ENCODE peak calls at places on chromosome 1, in ten cellular contexts. One of them, this sample, is unnamed.

GRCh38 chr1:172680733-172681275 is 21.9 kb downstream of the FASLG start:
- DNase-seq in coronary artery: no peak
- DNase-seq in upper lobe of right lung: no peak
- DNase-seq in CD4-positive, alpha-beta T cell: no peak
- DNase-seq in GM13976: no peak
- DNase-seq in epithelial cell of esophagus: no peak
- DNase-seq in CD8-positive, alpha-beta T cell: no peak
- DNase-seq in progenitor cell of endocrine pancreas: no peak
- DNase-seq in tibial nerve: no peak
- DNase-seq in WTC11: no peak
- DNase-seq in this sample: no peak

GRCh38 chr1:966603-967295 is 467 bp downstream of the PLEKHN1 start:
- DNase-seq in tibial nerve: peak; percentile 41
- DNase-seq in progenitor cell of endocrine pancreas: no peak
- DNase-seq in GM13976: peak; percentile 91
- DNase-seq in CD8-positive, alpha-beta T cell: peak; percentile 87
- DNase-seq in upper lobe of right lung: peak; percentile 89
- DNase-seq in epithelial cell of esophagus: peak; percentile 91
- DNase-seq in coronary artery: no peak
- DNase-seq in WTC11: peak; percentile 69
- DNase-seq in CD4-positive, alpha-beta T cell: peak; percentile 79
- DNase-seq in this sample: peak; percentile 63

GRCh38 chr1:20284625-20285024 is 6.0 kb upstream of the VWA5B1 start:
- DNase-seq in CD8-positive, alpha-beta T cell: no peak
- DNase-seq in tibial nerve: no peak
- DNase-seq in CD4-positive, alpha-beta T cell: no peak
- DNase-seq in epithelial cell of esophagus: no peak
- DNase-seq in WTC11: no peak
- DNase-seq in coronary artery: no peak
- DNase-seq in upper lobe of right lung: no peak
- DNase-seq in GM13976: no peak
- DNase-seq in progenitor cell of endocrine pancreas: no peak
- DNase-seq in this sample: no peak

GRCh38 chr1:20735581-20736111 is 3.1 kb upstream of the SH2D5 start:
- DNase-seq in coronary artery: no peak
- DNase-seq in CD4-positive, alpha-beta T cell: no peak
- DNase-seq in GM13976: no peak
- DNase-seq in progenitor cell of endocrine pancreas: no peak
- DNase-seq in WTC11: no peak
- DNase-seq in tibial nerve: no peak
- DNase-seq in upper lobe of right lung: no peak
- DNase-seq in CD8-positive, alpha-beta T cell: no peak
- DNase-seq in epithelial cell of esophagus: peak; percentile 99
- DNase-seq in this sample: no peak

GRCh38 chr1:24692351-24692980 is 49.4 kb downstream of the SRRM1 start:
- DNase-seq in coronary artery: no peak
- DNase-seq in GM13976: no peak
- DNase-seq in CD8-positive, alpha-beta T cell: no peak
- DNase-seq in tibial nerve: no peak
- DNase-seq in progenitor cell of endocrine pancreas: no peak
- DNase-seq in upper lobe of right lung: no peak
- DNase-seq in WTC11: no peak
- DNase-seq in CD4-positive, alpha-beta T cell: no peak
- DNase-seq in epithelial cell of esophagus: no peak
- DNase-seq in this sample: no peak

GRCh38 chr1:47705517-47706130 is 267.8 kb downstream of the FOXD2 start:
- DNase-seq in upper lobe of right lung: no peak
- DNase-seq in epithelial cell of esophagus: no peak
- DNase-seq in tibial nerve: peak; percentile 47
- DNase-seq in CD8-positive, alpha-beta T cell: no peak
- DNase-seq in coronary artery: no peak
- DNase-seq in WTC11: no peak
- DNase-seq in GM13976: no peak
- DNase-seq in progenitor cell of endocrine pancreas: no peak
- DNase-seq in CD4-positive, alpha-beta T cell: no peak
- DNase-seq in this sample: no peak

GRCh38 chr1:114988095-114988494 is 41.5 kb upstream of the TSHB start:
- DNase-seq in tibial nerve: no peak
- DNase-seq in CD8-positive, alpha-beta T cell: no peak
- DNase-seq in coronary artery: no peak
- DNase-seq in GM13976: no peak
- DNase-seq in WTC11: no peak
- DNase-seq in CD4-positive, alpha-beta T cell: no peak
- DNase-seq in progenitor cell of endocrine pancreas: no peak
- DNase-seq in upper lobe of right lung: no peak
- DNase-seq in epithelial cell of esophagus: no peak
- DNase-seq in this sample: no peak

GRCh38 chr1:220170836-220171526 is 77.0 kb downstream of the IARS2 start:
- DNase-seq in CD8-positive, alpha-beta T cell: no peak
- DNase-seq in epithelial cell of esophagus: no peak
- DNase-seq in GM13976: no peak
- DNase-seq in CD4-positive, alpha-beta T cell: no peak
- DNase-seq in coronary artery: no peak
- DNase-seq in WTC11: no peak
- DNase-seq in upper lobe of right lung: no peak
- DNase-seq in progenitor cell of endocrine pancreas: no peak
- DNase-seq in tibial nerve: no peak
- DNase-seq in this sample: no peak

GRCh38 chr1:173190101-173190895 is 16.8 kb downstream of the TNFSF4 start:
- DNase-seq in CD8-positive, alpha-beta T cell: no peak
- DNase-seq in CD4-positive, alpha-beta T cell: no peak
- DNase-seq in tibial nerve: peak; percentile 82
- DNase-seq in upper lobe of right lung: peak; percentile 77
- DNase-seq in epithelial cell of esophagus: peak; percentile 96
- DNase-seq in WTC11: no peak
- DNase-seq in GM13976: no peak
- DNase-seq in coronary artery: peak; percentile 84
- DNase-seq in progenitor cell of endocrine pancreas: no peak
- DNase-seq in this sample: peak; percentile 41

GRCh38 chr1:207789792-207790787 is 38.2 kb downstream of the CD46 start:
- DNase-seq in progenitor cell of endocrine pancreas: no peak
- DNase-seq in WTC11: no peak
- DNase-seq in coronary artery: no peak
- DNase-seq in GM13976: no peak
- DNase-seq in CD4-positive, alpha-beta T cell: no peak
- DNase-seq in CD8-positive, alpha-beta T cell: no peak
- DNase-seq in epithelial cell of esophagus: peak; percentile 44
- DNase-seq in tibial nerve: no peak
- DNase-seq in upper lobe of right lung: no peak
- DNase-seq in this sample: no peak

GRCh38 chr1:9004731-9005708 is 21.2 kb downstream of the SLC2A7 start:
- DNase-seq in coronary artery: no peak
- DNase-seq in epithelial cell of esophagus: peak; percentile 83
- DNase-seq in tibial nerve: peak; percentile 87
- DNase-seq in CD8-positive, alpha-beta T cell: peak; percentile 85
- DNase-seq in upper lobe of right lung: peak; percentile 88
- DNase-seq in WTC11: peak; percentile 91
- DNase-seq in CD4-positive, alpha-beta T cell: peak; percentile 81
- DNase-seq in progenitor cell of endocrine pancreas: peak; percentile 80
- DNase-seq in GM13976: peak; percentile 93
- DNase-seq in this sample: peak; percentile 84

GRCh38 chr1:184889902-184890301 is 84.4 kb downstream of the NIBAN1 start:
- DNase-seq in WTC11: no peak
- DNase-seq in epithelial cell of esophagus: no peak
- DNase-seq in tibial nerve: no peak
- DNase-seq in GM13976: no peak
- DNase-seq in progenitor cell of endocrine pancreas: no peak
- DNase-seq in CD8-positive, alpha-beta T cell: no peak
- DNase-seq in CD4-positive, alpha-beta T cell: no peak
- DNase-seq in coronary artery: no peak
- DNase-seq in upper lobe of right lung: no peak
- DNase-seq in this sample: no peak

GRCh38 chr1:192810253-192810880 is 1.5 kb downstream of the RGS2 start:
- DNase-seq in epithelial cell of esophagus: peak; percentile 21
- DNase-seq in coronary artery: no peak
- DNase-seq in CD8-positive, alpha-beta T cell: no peak
- DNase-seq in tibial nerve: no peak
- DNase-seq in GM13976: no peak
- DNase-seq in CD4-positive, alpha-beta T cell: no peak
- DNase-seq in upper lobe of right lung: no peak
- DNase-seq in WTC11: no peak
- DNase-seq in progenitor cell of endocrine pancreas: no peak
- DNase-seq in this sample: no peak
- TF ChIP-seq CTCF in epithelial cell of esophagus: no peak
- TF ChIP-seq CTCF in coronary artery: no peak
- TF ChIP-seq CTCF in CD8-positive, alpha-beta T cell: no peak
- TF ChIP-seq CTCF in tibial nerve: no peak
- TF ChIP-seq CTCF in GM13976: no peak
- TF ChIP-seq CTCF in CD4-positive, alpha-beta T cell: no peak
- TF ChIP-seq CTCF in upper lobe of right lung: no peak
- TF ChIP-seq CTCF in WTC11: no peak
- TF ChIP-seq CTCF in progenitor cell of endocrine pancreas: no peak
- TF ChIP-seq CTCF in this sample: no peak

DNA sequence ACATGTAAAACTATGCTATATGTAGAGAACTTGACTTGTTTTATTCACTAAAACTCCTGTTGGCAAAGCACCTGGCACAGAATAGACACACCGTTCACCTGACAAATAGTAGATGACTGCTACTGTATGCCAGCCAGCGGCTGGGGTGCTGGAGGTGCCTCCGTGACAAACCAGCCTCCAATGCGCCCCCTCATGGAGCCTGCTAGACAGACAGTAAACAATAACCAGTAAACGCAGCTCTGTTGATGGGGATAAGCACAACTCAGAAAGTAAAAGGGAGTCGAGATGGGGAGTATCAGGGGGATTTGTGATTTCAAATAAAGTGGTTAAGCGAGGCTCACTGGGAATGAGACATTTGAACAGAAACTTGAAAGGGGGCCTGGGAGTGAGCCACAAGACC is 107.2 kb downstream of the PRDM2 start:
- DNase-seq in tibial nerve: no peak
- DNase-seq in CD8-positive, alpha-beta T cell: no peak
- DNase-seq in CD4-positive, alpha-beta T cell: no peak
- DNase-seq in WTC11: peak; percentile 73
- DNase-seq in GM13976: peak; percentile 63
- DNase-seq in upper lobe of right lung: peak; percentile 50
- DNase-seq in progenitor cell of endocrine pancreas: peak; percentile 27
- DNase-seq in epithelial cell of esophagus: peak; percentile 65
- DNase-seq in coronary artery: no peak
- DNase-seq in this sample: no peak
- TF ChIP-seq CTCF in tibial nerve: peak; percentile 12
- TF ChIP-seq CTCF in CD8-positive, alpha-beta T cell: no peak
- TF ChIP-seq CTCF in CD4-positive, alpha-beta T cell: no peak
- TF ChIP-seq CTCF in WTC11: peak; percentile 28
- TF ChIP-seq CTCF in GM13976: peak; percentile 27
- TF ChIP-seq CTCF in upper lobe of right lung: peak; percentile 23
- TF ChIP-seq CTCF in progenitor cell of endocrine pancreas: peak; percentile 65
- TF ChIP-seq CTCF in epithelial cell of esophagus: peak; percentile 63
- TF ChIP-seq CTCF in coronary artery: no peak
- TF ChIP-seq CTCF in this sample: no peak

DNA sequence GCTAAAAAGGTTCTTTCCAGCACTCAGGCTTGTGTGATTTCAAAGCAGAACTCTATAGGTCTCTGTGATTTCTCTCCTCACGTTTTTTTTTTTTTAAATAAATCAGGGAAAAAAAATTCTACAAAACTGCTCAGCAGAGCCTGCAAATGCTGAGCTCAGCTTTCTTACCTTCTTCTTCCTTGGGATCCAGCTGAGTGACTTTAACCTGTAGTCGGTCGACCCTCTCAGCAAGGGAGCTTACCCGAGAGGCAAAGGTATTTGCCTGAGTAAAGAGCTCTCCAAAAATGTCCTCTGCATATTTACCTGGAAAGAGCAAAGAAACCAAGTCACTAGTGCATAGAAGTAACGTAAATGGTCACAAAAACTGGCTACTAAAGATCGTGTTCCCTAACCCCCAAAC is 26.4 kb downstream of the GPR3 start:
- DNase-seq in upper lobe of right lung: no peak
- DNase-seq in WTC11: no peak
- DNase-seq in GM13976: no peak
- DNase-seq in CD8-positive, alpha-beta T cell: no peak
- DNase-seq in tibial nerve: no peak
- DNase-seq in epithelial cell of esophagus: no peak
- DNase-seq in coronary artery: no peak
- DNase-seq in CD4-positive, alpha-beta T cell: no peak
- DNase-seq in progenitor cell of endocrine pancreas: no peak
- DNase-seq in this sample: no peak
- TF ChIP-seq CTCF in upper lobe of right lung: no peak
- TF ChIP-seq CTCF in WTC11: no peak
- TF ChIP-seq CTCF in GM13976: no peak
- TF ChIP-seq CTCF in CD8-positive, alpha-beta T cell: no peak
- TF ChIP-seq CTCF in tibial nerve: no peak
- TF ChIP-seq CTCF in epithelial cell of esophagus: no peak
- TF ChIP-seq CTCF in coronary artery: no peak
- TF ChIP-seq CTCF in CD4-positive, alpha-beta T cell: no peak
- TF ChIP-seq CTCF in progenitor cell of endocrine pancreas: no peak
- TF ChIP-seq CTCF in this sample: no peak

GRCh38 chr1:182485861-182486260 is 35.9 kb downstream of the RGSL1 start:
- DNase-seq in WTC11: no peak
- DNase-seq in CD8-positive, alpha-beta T cell: no peak
- DNase-seq in epithelial cell of esophagus: no peak
- DNase-seq in GM13976: no peak
- DNase-seq in coronary artery: no peak
- DNase-seq in CD4-positive, alpha-beta T cell: no peak
- DNase-seq in tibial nerve: no peak
- DNase-seq in progenitor cell of endocrine pancreas: no peak
- DNase-seq in upper lobe of right lung: no peak
- DNase-seq in this sample: no peak

GRCh38 chr1:182488803-182489202 is 38.9 kb downstream of the RGSL1 start:
- DNase-seq in upper lobe of right lung: no peak
- DNase-seq in WTC11: no peak
- DNase-seq in coronary artery: no peak
- DNase-seq in CD4-positive, alpha-beta T cell: no peak
- DNase-seq in tibial nerve: no peak
- DNase-seq in progenitor cell of endocrine pancreas: no peak
- DNase-seq in GM13976: no peak
- DNase-seq in CD8-positive, alpha-beta T cell: no peak
- DNase-seq in epithelial cell of esophagus: no peak
- DNase-seq in this sample: no peak

GRCh38 chr1:182484067-182484466 is 34.1 kb downstream of the RGSL1 start:
- DNase-seq in CD4-positive, alpha-beta T cell: no peak
- DNase-seq in progenitor cell of endocrine pancreas: no peak
- DNase-seq in WTC11: no peak
- DNase-seq in coronary artery: no peak
- DNase-seq in CD8-positive, alpha-beta T cell: no peak
- DNase-seq in upper lobe of right lung: no peak
- DNase-seq in epithelial cell of esophagus: no peak
- DNase-seq in tibial nerve: no peak
- DNase-seq in GM13976: no peak
- DNase-seq in this sample: no peak

DNA sequence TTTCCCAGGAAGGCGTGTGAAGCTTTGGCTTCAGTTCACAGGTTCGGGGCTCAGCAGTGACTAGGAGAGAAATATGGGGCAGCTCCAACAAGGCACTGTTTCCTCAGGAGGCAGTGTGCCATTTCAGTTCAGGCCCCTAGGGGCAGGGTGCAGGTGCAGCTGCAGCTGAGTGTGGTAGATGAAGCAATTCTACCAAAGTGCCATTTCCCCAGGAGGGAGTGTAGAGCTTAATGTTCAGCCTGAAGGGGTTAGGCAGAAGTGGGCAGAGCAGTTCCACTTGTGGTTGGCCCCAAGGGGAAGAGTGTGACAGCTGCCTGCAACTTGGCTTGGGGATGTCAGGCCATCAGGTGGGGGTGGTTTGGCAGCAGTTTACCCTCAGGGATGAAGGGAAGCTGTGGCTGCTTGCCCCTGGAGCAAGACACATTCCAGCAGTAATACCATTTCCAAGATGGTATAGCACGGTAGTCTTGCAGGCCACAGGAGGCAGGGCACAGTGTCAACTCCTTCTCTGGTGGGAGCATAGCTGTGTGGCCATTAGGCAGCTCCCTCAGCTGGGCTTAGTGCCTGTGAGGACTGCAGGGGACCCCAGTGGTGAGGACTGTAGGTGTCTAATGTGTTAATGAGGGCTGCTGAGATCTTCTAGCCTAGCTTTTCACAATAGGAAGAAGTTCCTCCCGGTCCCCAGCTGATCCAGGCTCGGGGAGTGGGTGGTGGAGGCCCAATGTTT is 34.7 kb downstream of the RGSL1 start:
- DNase-seq in WTC11: peak; percentile 54
- DNase-seq in tibial nerve: no peak
- DNase-seq in GM13976: peak; percentile 27
- DNase-seq in CD4-positive, alpha-beta T cell: no peak
- DNase-seq in upper lobe of right lung: peak; percentile 64
- DNase-seq in progenitor cell of endocrine pancreas: peak; percentile 13
- DNase-seq in epithelial cell of esophagus: peak; percentile 27
- DNase-seq in coronary artery: no peak
- DNase-seq in CD8-positive, alpha-beta T cell: no peak
- DNase-seq in this sample: no peak
- TF ChIP-seq CTCF in WTC11: peak; percentile 40
- TF ChIP-seq CTCF in tibial nerve: no peak
- TF ChIP-seq CTCF in GM13976: peak; percentile 30
- TF ChIP-seq CTCF in CD4-positive, alpha-beta T cell: no peak
- TF ChIP-seq CTCF in upper lobe of right lung: peak; percentile 38
- TF ChIP-seq CTCF in progenitor cell of endocrine pancreas: peak; percentile 57
- TF ChIP-seq CTCF in epithelial cell of esophagus: peak; percentile 48
- TF ChIP-seq CTCF in coronary artery: no peak
- TF ChIP-seq CTCF in CD8-positive, alpha-beta T cell: no peak
- TF ChIP-seq CTCF in this sample: no peak